ENCODE peak calls at places on chromosomes 13 and 19, in four cellular contexts. W is AG09309; S is SHP77; H is stimulated activated CD4-positive, alpha-beta T cell treated with anti-CD3 and anti-CD28 coated beads, TNF-alpha, amount 100 ng/mL, for 1 hour. U is an unnamed sample.
A peak's percentile ranks its signal among the peaks of the same experiment; 100 is the strongest.

GRCh38 chr13:106008540-106008939 is 526.9 kb downstream of the EFNB2 start:
- DNase-seq in W (no peak), S (no peak), H (no peak), U (no peak)

GRCh38 chr13:71860547-71861131 is 6.4 kb downstream of the DACH1 start:
- DNase-seq in W (no peak), S (peak; percentile 24), H (no peak), U (no peak)

GRCh38 chr19:55526216-55527196 is 10.4 kb downstream of the SBK2 start:
- DNase-seq in W (no peak), S (peak; percentile 90), H (no peak), U (no peak)

GRCh38 chr13:50450279-50450678 is 393.2 kb downstream of the DLEU7 start:
- DNase-seq in W (no peak), S (no peak), H (no peak), U (no peak)

GRCh38 chr19:40407714-40408600 is 5.2 kb downstream of the PRX start:
- DNase-seq in W (no peak), S (no peak), H (no peak), U (no peak)

GRCh38 chr19:52809801-52810200 is 11.6 kb downstream of the ZNF28 start:
- DNase-seq in W (no peak), S (no peak), H (no peak), U (no peak)

GRCh38 chr19:37551123-37551993 is 43.2 kb downstream of the ZNF571 start:
- DNase-seq in W (no peak), S (no peak), H (peak; percentile 21), U (peak; percentile 66)

GRCh38 chr13:79225487-79226232 is 180.4 kb downstream of the RBM26 start:
- DNase-seq in W (no peak), S (no peak), H (no peak), U (no peak)

GRCh38 chr13:112690242-112690943 is 555 bp downstream of the ATP11A start:
- DNase-seq in W (no peak), S (no peak), H (no peak), U (peak; percentile 9)

GRCh38 chr13:35703061-35703460 is 226.6 kb upstream of the MAB21L1 start:
- DNase-seq in W (no peak), S (no peak), H (no peak), U (no peak)

GRCh38 chr13:76944457-76944856 is 3.9 kb upstream of the ACOD1 start:
- DNase-seq in W (no peak), S (no peak), H (no peak), U (no peak)

GRCh38 chr13:91142572-91142971 is 204.9 kb upstream of the MIR17HG start:
- DNase-seq in W (no peak), S (peak; percentile 96), H (no peak), U (no peak)

GRCh38 chr13:32391101-32391620 is 36.8 kb downstream of the N4BP2L1 start:
- DNase-seq in W (no peak), S (no peak), H (no peak), U (no peak)

GRCh38 chr19:3284759-3285646 is 60.5 kb downstream of the CELF5 start:
- DNase-seq in W (no peak), S (peak; percentile 95), H (peak; percentile 47), U (peak; percentile 40)

GRCh38 chr13:93847162-93847561 is 620.6 kb downstream of the GPC6 start:
- DNase-seq in W (peak; percentile 43), S (no peak), H (no peak), U (no peak)

GRCh38 chr19:45049073-45049736 is 10.4 kb downstream of the CLASRP start:
- DNase-seq in W (no peak), S (no peak), H (no peak), U (no peak)

GRCh38 chr13:50030315-50030714 is 15.1 kb downstream of the KCNRG start:
- DNase-seq in W (no peak), S (no peak), H (no peak), U (no peak)

GRCh38 chr19:14530505-14530904 is 1.1 kb downstream of the TECR start:
- DNase-seq in W (no peak), S (no peak), H (no peak), U (no peak)

GRCh38 chr19:4038661-4039096 is 28.0 kb downstream of the ZBTB7A start:
- DNase-seq in W (no peak), S (no peak), H (no peak), U (no peak)

GRCh38 chr13:44415815-44416214 is 42.2 kb downstream of the SERP2 start:
- DNase-seq in W (no peak), S (no peak), H (no peak), U (no peak)

GRCh38 chr13:39364797-39365468 is 238.1 kb downstream of the LHFPL6 start:
- DNase-seq in W (peak; percentile 14), S (peak; percentile 59), H (no peak), U (no peak)

GRCh38 chr19:49167857-49168409 is 10.3 kb downstream of the TRPM4 start:
- DNase-seq in W (no peak), S (no peak), H (no peak), U (no peak)

GRCh38 chr19:15717781-15718180 is 10.0 kb upstream of the OR10H2 start:
- DNase-seq in W (no peak), S (no peak), H (no peak), U (no peak)

U was measured in memory B cell.